ENCODE peak calls at places on chromosome 21, in ten cellular contexts. One of them, this sample, is unnamed. For H3K4me1, the result is how much of the 10 kb centered on the place peaks cover.

GRCh38 chr21:41208946-41209345 is 41.0 kb downstream of the BACE2 start:
- DNase-seq in prostate gland: no peak
- DNase-seq in Caco-2: no peak
- DNase-seq in MM.1S: no peak
- DNase-seq in left ventricle myocardium inferior: no peak
- DNase-seq in PC-9: no peak
- DNase-seq in K562: no peak
- DNase-seq in SK-N-SH: no peak
- DNase-seq in cardiac muscle cell: no peak
- DNase-seq in thoracic aorta: no peak
- DNase-seq in this sample: no peak

GRCh38 chr21:22516230-22516629 is 1518.0 kb downstream of the NCAM2 start:
- DNase-seq in prostate gland: no peak
- DNase-seq in Caco-2: no peak
- DNase-seq in MM.1S: no peak
- DNase-seq in left ventricle myocardium inferior: no peak
- DNase-seq in PC-9: no peak
- DNase-seq in K562: no peak
- DNase-seq in SK-N-SH: no peak
- DNase-seq in cardiac muscle cell: no peak
- DNase-seq in thoracic aorta: no peak
- DNase-seq in this sample: peak

GRCh38 chr21:38898422-38899098 is 92.8 kb downstream of the ETS2 start:
- DNase-seq in prostate gland: no peak
- DNase-seq in Caco-2: no peak
- DNase-seq in MM.1S: no peak
- DNase-seq in left ventricle myocardium inferior: no peak
- DNase-seq in PC-9: no peak
- DNase-seq in K562: no peak
- DNase-seq in SK-N-SH: no peak
- DNase-seq in cardiac muscle cell: no peak
- DNase-seq in thoracic aorta: no peak
- DNase-seq in this sample: no peak

GRCh38 chr21:26153758-26154157 is 16.8 kb downstream of the APP start:
- DNase-seq in prostate gland: no peak
- DNase-seq in Caco-2: no peak
- DNase-seq in MM.1S: no peak
- DNase-seq in left ventricle myocardium inferior: no peak
- DNase-seq in PC-9: no peak
- DNase-seq in K562: no peak
- DNase-seq in SK-N-SH: no peak
- DNase-seq in cardiac muscle cell: no peak
- DNase-seq in thoracic aorta: no peak
- DNase-seq in this sample: no peak

GRCh38 chr21:17441370-17441769 is 71.5 kb upstream of the CXADR start:
- DNase-seq in prostate gland: peak
- DNase-seq in Caco-2: no peak
- DNase-seq in MM.1S: no peak
- DNase-seq in left ventricle myocardium inferior: no peak
- DNase-seq in PC-9: peak
- DNase-seq in K562: no peak
- DNase-seq in SK-N-SH: no peak
- DNase-seq in cardiac muscle cell: peak
- DNase-seq in thoracic aorta: no peak
- DNase-seq in this sample: no peak

GRCh38 chr21:43287111-43287973 is 118.5 kb downstream of the CRYAA start:
- DNase-seq in prostate gland: no peak
- DNase-seq in Caco-2: no peak
- DNase-seq in MM.1S: no peak
- DNase-seq in left ventricle myocardium inferior: peak
- DNase-seq in PC-9: peak
- DNase-seq in K562: peak
- DNase-seq in SK-N-SH: no peak
- DNase-seq in cardiac muscle cell: no peak
- DNase-seq in thoracic aorta: no peak
- DNase-seq in this sample: peak

GRCh38 chr21:40696246-40696645 is 150.7 kb downstream of the DSCAM start:
- DNase-seq in prostate gland: no peak
- DNase-seq in Caco-2: no peak
- DNase-seq in MM.1S: no peak
- DNase-seq in left ventricle myocardium inferior: no peak
- DNase-seq in PC-9: no peak
- DNase-seq in K562: no peak
- DNase-seq in SK-N-SH: no peak
- DNase-seq in cardiac muscle cell: no peak
- DNase-seq in thoracic aorta: no peak
- DNase-seq in this sample: no peak

GRCh38 chr21:38956791-38957571 is 151.3 kb downstream of the ETS2 start:
- DNase-seq in prostate gland: no peak
- DNase-seq in Caco-2: peak
- DNase-seq in MM.1S: no peak
- DNase-seq in left ventricle myocardium inferior: no peak
- DNase-seq in PC-9: no peak
- DNase-seq in K562: no peak
- DNase-seq in SK-N-SH: no peak
- DNase-seq in cardiac muscle cell: no peak
- DNase-seq in thoracic aorta: no peak
- DNase-seq in this sample: no peak

GRCh38 chr21:38807481-38807880 is 1.8 kb downstream of the ETS2 start:
- DNase-seq in prostate gland: no peak
- DNase-seq in Caco-2: no peak
- DNase-seq in MM.1S: no peak
- DNase-seq in left ventricle myocardium inferior: no peak
- DNase-seq in PC-9: no peak
- DNase-seq in K562: no peak
- DNase-seq in SK-N-SH: peak
- DNase-seq in cardiac muscle cell: no peak
- DNase-seq in thoracic aorta: no peak
- DNase-seq in this sample: no peak

GRCh38 chr21:18461743-18462142 is 58.2 kb upstream of the TMPRSS15 start:
- DNase-seq in prostate gland: no peak
- DNase-seq in Caco-2: no peak
- DNase-seq in MM.1S: no peak
- DNase-seq in left ventricle myocardium inferior: no peak
- DNase-seq in PC-9: no peak
- DNase-seq in K562: no peak
- DNase-seq in SK-N-SH: no peak
- DNase-seq in cardiac muscle cell: no peak
- DNase-seq in thoracic aorta: no peak
- DNase-seq in this sample: no peak

GRCh38 chr21:15549671-15550070 is 180.1 kb upstream of the USP25 start:
- DNase-seq in prostate gland: no peak
- DNase-seq in Caco-2: no peak
- DNase-seq in MM.1S: no peak
- DNase-seq in left ventricle myocardium inferior: no peak
- DNase-seq in PC-9: no peak
- DNase-seq in K562: no peak
- DNase-seq in SK-N-SH: no peak
- DNase-seq in cardiac muscle cell: peak
- DNase-seq in thoracic aorta: no peak
- DNase-seq in this sample: no peak

GRCh38 chr21:42652527-42653491 is 612 bp upstream of the PDE9A start:
- DNase-seq in prostate gland: peak
- DNase-seq in Caco-2: peak
- DNase-seq in MM.1S: no peak
- DNase-seq in left ventricle myocardium inferior: peak
- DNase-seq in PC-9: peak
- DNase-seq in K562: peak
- DNase-seq in SK-N-SH: peak
- DNase-seq in cardiac muscle cell: peak
- DNase-seq in thoracic aorta: no peak
- DNase-seq in this sample: no peak

GRCh38 chr21:23111070-23111605 is 2112.9 kb downstream of the NCAM2 start:
- DNase-seq in prostate gland: no peak
- DNase-seq in Caco-2: no peak
- DNase-seq in MM.1S: no peak
- DNase-seq in left ventricle myocardium inferior: no peak
- DNase-seq in PC-9: no peak
- DNase-seq in K562: no peak
- DNase-seq in SK-N-SH: no peak
- DNase-seq in cardiac muscle cell: no peak
- DNase-seq in thoracic aorta: no peak
- DNase-seq in this sample: no peak

GRCh38 chr21:45350206-45350854 is 54.6 kb upstream of the COL18A1 start:
- DNase-seq in prostate gland: no peak
- DNase-seq in Caco-2: no peak
- DNase-seq in MM.1S: no peak
- DNase-seq in left ventricle myocardium inferior: no peak
- DNase-seq in PC-9: no peak
- DNase-seq in K562: no peak
- DNase-seq in SK-N-SH: no peak
- DNase-seq in cardiac muscle cell: no peak
- DNase-seq in thoracic aorta: no peak
- DNase-seq in this sample: no peak
- H3K4me1 ChIP-seq in prostate gland: under half
- H3K4me1 ChIP-seq in Caco-2: under half
- H3K4me1 ChIP-seq in MM.1S: under half
- H3K4me1 ChIP-seq in left ventricle myocardium inferior: half or more
- H3K4me1 ChIP-seq in PC-9: under half
- H3K4me1 ChIP-seq in K562: under half
- H3K4me1 ChIP-seq in SK-N-SH: under half
- H3K4me1 ChIP-seq in cardiac muscle cell: under half
- H3K4me1 ChIP-seq in thoracic aorta: under half
- H3K4me1 ChIP-seq in this sample: under half

GRCh38 chr21:19507682-19508260 is 1104.2 kb upstream of the TMPRSS15 start:
- DNase-seq in prostate gland: no peak
- DNase-seq in Caco-2: peak
- DNase-seq in MM.1S: peak
- DNase-seq in left ventricle myocardium inferior: no peak
- DNase-seq in PC-9: no peak
- DNase-seq in K562: peak
- DNase-seq in SK-N-SH: peak
- DNase-seq in cardiac muscle cell: no peak
- DNase-seq in thoracic aorta: no peak
- DNase-seq in this sample: no peak
- TF ChIP-seq CTCF in prostate gland: no peak
- TF ChIP-seq CTCF in Caco-2: no peak
- TF ChIP-seq CTCF in MM.1S: peak
- TF ChIP-seq CTCF in left ventricle myocardium inferior: no peak
- TF ChIP-seq CTCF in PC-9: peak
- TF ChIP-seq CTCF in K562: peak
- TF ChIP-seq CTCF in SK-N-SH: peak
- TF ChIP-seq CTCF in cardiac muscle cell: no peak
- TF ChIP-seq CTCF in thoracic aorta: no peak
- TF ChIP-seq CTCF in this sample: peak

DNA sequence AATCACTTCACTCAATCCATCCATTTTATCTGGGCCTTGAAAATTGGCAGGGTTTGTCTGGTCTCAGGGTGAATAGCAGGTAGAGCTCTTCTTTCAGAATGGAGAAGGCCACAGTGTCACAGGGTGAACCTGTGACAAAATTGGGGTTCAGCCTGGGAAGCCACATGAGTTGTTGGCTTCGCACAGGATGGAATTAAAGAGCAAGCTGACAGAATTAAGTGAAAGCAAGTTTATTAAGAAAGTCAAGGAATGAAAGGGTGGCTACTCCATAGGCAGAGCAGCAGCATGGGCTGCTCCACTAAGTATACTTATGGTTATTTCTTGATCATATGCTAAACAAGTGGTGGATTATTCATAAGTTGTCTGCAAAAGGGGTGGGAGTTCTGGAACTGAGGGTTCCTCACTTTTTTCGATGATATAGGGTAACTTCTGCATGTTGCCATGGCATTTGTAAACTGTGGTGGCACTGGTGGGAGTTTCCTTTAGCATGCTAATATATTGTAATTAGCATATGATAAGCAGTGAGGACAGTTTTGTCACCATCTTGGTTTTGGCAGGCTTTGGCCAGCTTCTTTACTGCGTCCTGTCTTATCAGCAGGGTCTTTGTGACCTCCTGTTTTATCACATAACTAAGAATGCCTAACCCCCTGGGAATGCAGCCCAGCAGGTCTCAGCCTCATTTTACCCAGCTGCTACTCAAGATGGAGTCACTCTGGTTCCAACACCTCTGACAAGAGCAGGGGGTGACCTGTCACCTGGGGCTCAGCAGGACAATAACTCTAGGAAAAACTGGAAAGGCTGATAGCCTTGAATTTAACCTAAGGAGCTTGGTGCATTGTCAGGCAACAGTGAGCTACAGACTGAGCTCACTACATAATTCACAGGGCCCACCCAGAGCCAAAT is 5.1 kb downstream of the IFNAR2 start:
- DNase-seq in prostate gland: no peak
- DNase-seq in Caco-2: peak
- DNase-seq in MM.1S: no peak
- DNase-seq in left ventricle myocardium inferior: no peak
- DNase-seq in PC-9: no peak
- DNase-seq in K562: no peak
- DNase-seq in SK-N-SH: no peak
- DNase-seq in cardiac muscle cell: no peak
- DNase-seq in thoracic aorta: no peak
- DNase-seq in this sample: no peak
- H3K4me1 ChIP-seq in prostate gland: under half
- H3K4me1 ChIP-seq in Caco-2: under half
- H3K4me1 ChIP-seq in MM.1S: half or more
- H3K4me1 ChIP-seq in left ventricle myocardium inferior: half or more
- H3K4me1 ChIP-seq in PC-9: under half
- H3K4me1 ChIP-seq in K562: under half
- H3K4me1 ChIP-seq in SK-N-SH: under half
- H3K4me1 ChIP-seq in cardiac muscle cell: under half
- H3K4me1 ChIP-seq in thoracic aorta: under half
- H3K4me1 ChIP-seq in this sample: half or more

GRCh38 chr21:29673096-29673610 is 266.6 kb downstream of the GRIK1 start:
- DNase-seq in prostate gland: no peak
- DNase-seq in Caco-2: no peak
- DNase-seq in MM.1S: no peak
- DNase-seq in left ventricle myocardium inferior: no peak
- DNase-seq in PC-9: no peak
- DNase-seq in K562: no peak
- DNase-seq in SK-N-SH: no peak
- DNase-seq in cardiac muscle cell: no peak
- DNase-seq in thoracic aorta: no peak
- DNase-seq in this sample: no peak

GRCh38 chr21:29674343-29674742 is 265.5 kb downstream of the GRIK1 start:
- DNase-seq in prostate gland: no peak
- DNase-seq in Caco-2: no peak
- DNase-seq in MM.1S: no peak
- DNase-seq in left ventricle myocardium inferior: no peak
- DNase-seq in PC-9: no peak
- DNase-seq in K562: no peak
- DNase-seq in SK-N-SH: no peak
- DNase-seq in cardiac muscle cell: no peak
- DNase-seq in thoracic aorta: no peak
- DNase-seq in this sample: no peak

GRCh38 chr21:29670228-29670627 is 269.6 kb downstream of the GRIK1 start:
- DNase-seq in prostate gland: no peak
- DNase-seq in Caco-2: no peak
- DNase-seq in MM.1S: no peak
- DNase-seq in left ventricle myocardium inferior: no peak
- DNase-seq in PC-9: no peak
- DNase-seq in K562: no peak
- DNase-seq in SK-N-SH: no peak
- DNase-seq in cardiac muscle cell: no peak
- DNase-seq in thoracic aorta: no peak
- DNase-seq in this sample: no peak

GRCh38 chr21:29669416-29669815 is 270.4 kb downstream of the GRIK1 start:
- DNase-seq in prostate gland: no peak
- DNase-seq in Caco-2: no peak
- DNase-seq in MM.1S: no peak
- DNase-seq in left ventricle myocardium inferior: no peak
- DNase-seq in PC-9: no peak
- DNase-seq in K562: no peak
- DNase-seq in SK-N-SH: peak
- DNase-seq in cardiac muscle cell: no peak
- DNase-seq in thoracic aorta: no peak
- DNase-seq in this sample: no peak

GRCh38 chr21:29671728-29672127 is 268.1 kb downstream of the GRIK1 start:
- DNase-seq in prostate gland: no peak
- DNase-seq in Caco-2: no peak
- DNase-seq in MM.1S: no peak
- DNase-seq in left ventricle myocardium inferior: no peak
- DNase-seq in PC-9: no peak
- DNase-seq in K562: no peak
- DNase-seq in SK-N-SH: no peak
- DNase-seq in cardiac muscle cell: no peak
- DNase-seq in thoracic aorta: no peak
- DNase-seq in this sample: no peak
- TF ChIP-seq CTCF in prostate gland: no peak
- TF ChIP-seq CTCF in Caco-2: no peak
- TF ChIP-seq CTCF in MM.1S: no peak
- TF ChIP-seq CTCF in left ventricle myocardium inferior: no peak
- TF ChIP-seq CTCF in PC-9: no peak
- TF ChIP-seq CTCF in K562: peak
- TF ChIP-seq CTCF in SK-N-SH: peak
- TF ChIP-seq CTCF in cardiac muscle cell: no peak
- TF ChIP-seq CTCF in thoracic aorta: no peak
- TF ChIP-seq CTCF in this sample: peak

This sample was measured in DND-41.